ENCODE peak calls at places on chromosomes 3 and 15, in eight cellular contexts. F is Caco-2; H is keratinocyte; L is fibroblast of lung; A is colonic mucosa; U is IMR-90; D is hepatocyte; N is CD8-positive, alpha-beta T cell. O is an unnamed sample.

GRCh38 chr3:7693976-7694375 is 807.6 kb upstream of the LMCD1 start:
- DNase-seq in F (no peak), H (no peak), L (no peak), A (no peak), U (no peak), D (no peak), N (no peak), O (no peak)

GRCh38 chr3:24375947-24376384 is 118.7 kb downstream of the THRB start:
- DNase-seq in F (peak; percentile 14), H (no peak), L (peak; percentile 9), A (peak; percentile 57), U (no peak), D (no peak), N (no peak), O (no peak)

GRCh38 chr3:13072239-13073041 is 789 bp downstream of the IQSEC1 start:
- DNase-seq in F (no peak), H (no peak), L (no peak), A (no peak), U (peak; percentile 2), D (no peak), N (no peak), O (peak; percentile 18)

GRCh38 chr3:22587446-22587845 is 615.7 kb upstream of the UBE2E2 start:
- DNase-seq in F (no peak), H (no peak), L (no peak), A (no peak), U (no peak), D (no peak), N (no peak), O (no peak)

GRCh38 chr15:88383354-88383753 is 83.8 kb downstream of the MRPL46 start:
- DNase-seq in F (no peak), H (no peak), L (no peak), A (no peak), U (no peak), D (no peak), N (no peak), O (no peak)

GRCh38 chr3:38210141-38210757 is 44.9 kb downstream of the OXSR1 start:
- DNase-seq in F (no peak), H (no peak), L (no peak), A (no peak), U (no peak), D (no peak), N (no peak), O (no peak)

GRCh38 chr3:184647405-184647936 is 64.4 kb downstream of the MAGEF1 start:
- DNase-seq in F (no peak), H (no peak), L (no peak), A (no peak), U (no peak), D (no peak), N (no peak), O (no peak)

GRCh38 chr3:42655331-42655888 is 1.9 kb downstream of the ZBTB47 start:
- DNase-seq in F (no peak), H (no peak), L (peak; percentile 30), A (no peak), U (no peak), D (no peak), N (no peak), O (peak; percentile 21)

GRCh38 chr3:76651784-76652183 is 388.1 kb upstream of the ROBO2 start:
- DNase-seq in F (no peak), H (no peak), L (no peak), A (no peak), U (peak; percentile 6), D (no peak), N (no peak), O (no peak)

GRCh38 chr3:152834354-152835310 is at the start of gene P2RY1:
- DNase-seq in F (peak; percentile 86), H (peak; percentile 7), L (peak; percentile 60), A (peak; percentile 85), U (peak; percentile 17), D (peak; percentile 83), N (no peak), O (peak; percentile 30)

GRCh38 chr3:76776927-76777326 is 263.0 kb upstream of the ROBO2 start:
- DNase-seq in F (no peak), H (no peak), L (no peak), A (no peak), U (no peak), D (no peak), N (no peak), O (no peak)

GRCh38 chr3:56612146-56612545 is 55.2 kb downstream of the CCDC66 start:
- DNase-seq in F (no peak), H (no peak), L (no peak), A (no peak), U (no peak), D (no peak), N (no peak), O (no peak)

GRCh38 chr3:40476478-40477470 is at the start of gene ZNF619:
- DNase-seq in F (peak; percentile 71), H (no peak), L (peak; percentile 83), A (peak; percentile 82), U (peak; percentile 73), D (peak; percentile 83), N (peak; percentile 58), O (peak; percentile 88)

GRCh38 chr15:63560741-63561448 is 36.3 kb upstream of the FBXL22 start:
- DNase-seq in F (no peak), H (no peak), L (no peak), A (no peak), U (peak; percentile 27), D (no peak), N (no peak), O (no peak)

GRCh38 chr3:172333042-172333377 is 115.2 kb downstream of the GHSR start:
- DNase-seq in F (no peak), H (no peak), L (no peak), A (no peak), U (no peak), D (no peak), N (no peak), O (no peak)

DNA sequence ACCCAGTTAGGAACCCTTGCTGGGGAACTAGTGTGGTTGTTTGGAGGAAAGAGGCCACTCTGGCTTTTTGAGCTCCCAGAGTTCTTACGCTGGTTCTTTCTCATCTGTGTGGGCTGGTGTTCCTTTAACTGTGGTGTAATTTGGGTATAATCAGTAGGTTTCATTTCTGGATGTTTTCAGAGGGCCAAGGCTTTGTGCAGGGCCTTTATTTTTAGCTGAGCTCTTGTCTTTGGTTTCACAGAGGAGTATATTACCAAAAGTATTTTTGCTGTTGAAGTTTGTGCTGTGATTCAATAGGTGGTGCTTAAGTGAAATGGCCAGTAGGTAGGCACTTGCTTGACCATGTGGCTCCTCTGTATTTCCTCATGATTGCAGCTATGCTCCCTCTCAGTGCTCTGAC is 357.9 kb downstream of the KCNH8 start:
- DNase-seq in F (no peak), H (no peak), L (no peak), A (no peak), U (no peak), D (no peak), N (no peak), O (no peak)
- H3K9me3 ChIP-seq in F (no peaks in the 10 kb centered on the region), H (no peaks in the 10 kb centered on the region), L (no peaks in the 10 kb centered on the region), A (no peaks in the 10 kb centered on the region), U (peaks cover 14% of the 10 kb centered on the region), D (no peaks in the 10 kb centered on the region), N (no peaks in the 10 kb centered on the region), O (no peaks in the 10 kb centered on the region)

GRCh38 chr15:25207369-25207768 is 231.5 kb downstream of the UBE3A start:
- DNase-seq in F (no peak), H (no peak), L (no peak), A (no peak), U (no peak), D (no peak), N (no peak), O (no peak)
- H3K9me3 ChIP-seq in F (peaks cover 47% of the 10 kb centered on the region), H (peaks cover 28% of the 10 kb centered on the region), L (no peaks in the 10 kb centered on the region), A (no peaks in the 10 kb centered on the region), U (peaks cover 75% of the 10 kb centered on the region), D (no peaks in the 10 kb centered on the region), N (no peaks in the 10 kb centered on the region), O (no peaks in the 10 kb centered on the region)

GRCh38 chr15:25094066-25094465 is 139.3 kb downstream of the SNRPN start:
- DNase-seq in F (no peak), H (no peak), L (no peak), A (no peak), U (no peak), D (no peak), N (no peak), O (no peak)
- H3K9me3 ChIP-seq in F (peaks cover 7% of the 10 kb centered on the region), H (peaks cover 13% of the 10 kb centered on the region), L (no peaks in the 10 kb centered on the region), A (peaks cover 4% of the 10 kb centered on the region), U (peaks cover 34% of the 10 kb centered on the region), D (peaks cover 3% of the 10 kb centered on the region), N (peaks cover 34% of the 10 kb centered on the region), O (peaks cover 90% of the 10 kb centered on the region)

GRCh38 chr15:22251422-22251821 is 171.1 kb downstream of the OR4M2 start:
- DNase-seq in F (no peak), H (no peak), L (no peak), A (no peak), U (no peak), D (no peak), N (no peak), O (no peak)

GRCh38 chr15:22257668-22258401 is 177.5 kb downstream of the OR4M2 start:
- DNase-seq in F (no peak), H (no peak), L (no peak), A (no peak), U (no peak), D (no peak), N (no peak), O (no peak)

GRCh38 chr15:22258402-22259150 is 178.2 kb downstream of the OR4M2 start:
- DNase-seq in F (no peak), H (no peak), L (no peak), A (no peak), U (no peak), D (no peak), N (no peak), O (no peak)

GRCh38 chr15:22257047-22257667 is 176.8 kb downstream of the OR4M2 start:
- DNase-seq in F (no peak), H (no peak), L (no peak), A (no peak), U (no peak), D (no peak), N (no peak), O (no peak)

DNA sequence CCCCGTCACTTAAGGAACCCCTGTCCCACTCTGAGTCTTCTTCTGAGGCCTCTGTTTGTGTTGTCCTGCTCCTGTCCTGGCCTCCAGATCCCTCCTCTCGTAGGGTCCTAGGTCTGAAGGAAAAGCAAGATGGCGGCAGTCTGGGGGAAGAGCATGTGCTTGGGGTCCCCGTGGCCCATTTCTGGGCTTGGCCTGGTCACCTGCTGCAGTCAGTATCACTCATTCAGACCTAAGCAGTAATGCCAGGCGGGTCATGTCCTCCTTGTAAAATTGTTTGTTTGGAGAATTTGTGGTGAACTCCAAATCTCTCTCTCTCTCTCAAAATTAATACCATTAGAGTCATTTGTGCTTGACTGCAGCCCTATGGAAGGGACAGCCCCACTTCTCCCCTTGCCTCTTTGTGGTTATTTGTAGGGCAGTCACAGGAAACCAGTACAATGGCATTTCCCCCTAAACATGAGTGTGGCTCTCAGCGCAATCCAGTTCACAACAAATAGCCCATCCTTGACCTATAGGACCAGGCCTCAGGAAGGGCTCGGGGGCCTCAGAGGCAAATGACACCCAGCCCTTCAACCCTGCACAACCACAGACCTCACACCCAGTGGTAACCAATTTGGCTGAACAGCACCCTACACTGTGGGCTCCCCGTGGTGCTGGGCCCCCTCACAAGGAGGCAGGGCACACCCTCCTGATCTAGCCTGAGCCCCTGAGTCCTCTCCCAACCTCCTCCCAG is 173.5 kb downstream of the OR4M2 start:
- DNase-seq in F (no peak), H (no peak), L (no peak), A (no peak), U (no peak), D (no peak), N (peak; percentile 44), O (no peak)
- H3K9me3 ChIP-seq in F (peaks cover 4% of the 10 kb centered on the region), H (peaks cover 64% of the 10 kb centered on the region), L (peaks cover 7% of the 10 kb centered on the region), A (no peaks in the 10 kb centered on the region), U (peaks cover 39% of the 10 kb centered on the region), D (peaks cover 4% of the 10 kb centered on the region), N (no peaks in the 10 kb centered on the region), O (no peaks in the 10 kb centered on the region)

O was measured in adipocyte.